ENCODE peak calls at places on chromosomes 7 and 10, in five cellular contexts. H, T, E, X and M are unnamed samples.

GRCh38 chr10:127907411-127908105 is 655 bp downstream of the PTPRE start:
- DNase-seq in T (peak), X (no peak), E (no peak), H (no peak), M (no peak)

GRCh38 chr10:101616415-101617101 is 28.4 kb downstream of the DPCD start:
- DNase-seq in X (no peak), H (no peak), E (no peak), T (no peak), M (no peak)

GRCh38 chr10:74912182-74912581 is 85.8 kb downstream of the KAT6B start:
- DNase-seq in T (no peak), E (no peak), X (no peak), H (no peak), M (no peak)

GRCh38 chr10:69991151-69991550 is 61.5 kb upstream of the MACROH2A2 start:
- DNase-seq in T (no peak), X (no peak), E (no peak), H (no peak), M (no peak)

GRCh38 chr7:82926477-82926876 is 236.2 kb downstream of the PCLO start:
- DNase-seq in X (no peak), T (no peak), E (no peak), H (peak), M (no peak)

GRCh38 chr10:54985732-54986131 is 184.7 kb upstream of the PCDH15 start:
- DNase-seq in X (no peak), T (no peak), E (no peak), H (no peak), M (no peak)

GRCh38 chr7:22406715-22407114 is 49.8 kb upstream of the RAPGEF5 start:
- DNase-seq in T (no peak), X (no peak), H (no peak), E (no peak), M (no peak)

GRCh38 chr7:16985621-16986020 is 103.8 kb upstream of the AGR3 start:
- DNase-seq in X (no peak), E (no peak), T (no peak), H (no peak), M (no peak)

GRCh38 chr10:111098679-111099437 is 22.0 kb downstream of the ADRA2A start:
- DNase-seq in E (no peak), T (no peak), X (no peak), H (no peak), M (no peak)